ENCODE peak calls at places on chromosomes 2 and 18, in nine cellular contexts. One of them, this sample, is unnamed.

GRCh38 chr2:95024306-95024880 is 1.1 kb upstream of the MAL start:
- DNase-seq in GM12891: no peak
- DNase-seq in GM23248: no peak
- DNase-seq in iris pigment epithelial cell: no peak
- DNase-seq in choroid plexus epithelial cell: no peak
- DNase-seq in tibial nerve: no peak
- DNase-seq in smooth muscle cell of the brain vasculature: no peak
- DNase-seq in activated T-cell treated with anti-CD3 and anti-CD28 coated beads for 1 hour: no peak
- DNase-seq in DMS153: peak; percentile 32
- DNase-seq in this sample: no peak

GRCh38 chr2:100953406-100954043 is 48.6 kb upstream of the RPL31 start:
- DNase-seq in smooth muscle cell of the brain vasculature: no peak
- DNase-seq in GM12891: no peak
- DNase-seq in activated T-cell treated with anti-CD3 and anti-CD28 coated beads for 1 hour: no peak
- DNase-seq in DMS153: no peak
- DNase-seq in GM23248: no peak
- DNase-seq in tibial nerve: no peak
- DNase-seq in iris pigment epithelial cell: no peak
- DNase-seq in choroid plexus epithelial cell: no peak
- DNase-seq in this sample: no peak

GRCh38 chr2:18829976-18830375 is 240.6 kb upstream of the NT5C1B start:
- DNase-seq in choroid plexus epithelial cell: peak; percentile 19
- DNase-seq in activated T-cell treated with anti-CD3 and anti-CD28 coated beads for 1 hour: no peak
- DNase-seq in smooth muscle cell of the brain vasculature: no peak
- DNase-seq in iris pigment epithelial cell: peak; percentile 36
- DNase-seq in tibial nerve: no peak
- DNase-seq in GM23248: no peak
- DNase-seq in GM12891: no peak
- DNase-seq in DMS153: no peak
- DNase-seq in this sample: no peak

GRCh38 chr18:75169411-75169810 is 39.5 kb downstream of the PTGR3 start:
- DNase-seq in GM12891: no peak
- DNase-seq in iris pigment epithelial cell: no peak
- DNase-seq in activated T-cell treated with anti-CD3 and anti-CD28 coated beads for 1 hour: no peak
- DNase-seq in tibial nerve: no peak
- DNase-seq in smooth muscle cell of the brain vasculature: no peak
- DNase-seq in GM23248: no peak
- DNase-seq in DMS153: no peak
- DNase-seq in choroid plexus epithelial cell: no peak
- DNase-seq in this sample: no peak

GRCh38 chr2:47503481-47504070 is 100.6 kb downstream of the MSH2 start:
- DNase-seq in choroid plexus epithelial cell: no peak
- DNase-seq in tibial nerve: no peak
- DNase-seq in iris pigment epithelial cell: no peak
- DNase-seq in GM12891: no peak
- DNase-seq in activated T-cell treated with anti-CD3 and anti-CD28 coated beads for 1 hour: no peak
- DNase-seq in smooth muscle cell of the brain vasculature: no peak
- DNase-seq in DMS153: no peak
- DNase-seq in GM23248: no peak
- DNase-seq in this sample: no peak

GRCh38 chr18:55323051-55323994 is 264.7 kb downstream of the TCF4 start:
- DNase-seq in DMS153: no peak
- DNase-seq in activated T-cell treated with anti-CD3 and anti-CD28 coated beads for 1 hour: no peak
- DNase-seq in GM23248: peak; percentile 72
- DNase-seq in choroid plexus epithelial cell: peak; percentile 46
- DNase-seq in tibial nerve: no peak
- DNase-seq in iris pigment epithelial cell: peak; percentile 46
- DNase-seq in smooth muscle cell of the brain vasculature: no peak
- DNase-seq in GM12891: no peak
- DNase-seq in this sample: no peak

GRCh38 chr2:7766302-7766701 is 849.1 kb downstream of the RNF144A start:
- DNase-seq in GM23248: no peak
- DNase-seq in iris pigment epithelial cell: no peak
- DNase-seq in smooth muscle cell of the brain vasculature: no peak
- DNase-seq in activated T-cell treated with anti-CD3 and anti-CD28 coated beads for 1 hour: no peak
- DNase-seq in tibial nerve: no peak
- DNase-seq in DMS153: no peak
- DNase-seq in GM12891: no peak
- DNase-seq in choroid plexus epithelial cell: no peak
- DNase-seq in this sample: no peak

GRCh38 chr2:30421551-30422436 is 25.3 kb upstream of the LCLAT1 start:
- DNase-seq in tibial nerve: no peak
- DNase-seq in GM12891: no peak
- DNase-seq in smooth muscle cell of the brain vasculature: peak; percentile 67
- DNase-seq in activated T-cell treated with anti-CD3 and anti-CD28 coated beads for 1 hour: no peak
- DNase-seq in iris pigment epithelial cell: peak; percentile 39
- DNase-seq in DMS153: peak; percentile 54
- DNase-seq in GM23248: peak; percentile 94
- DNase-seq in choroid plexus epithelial cell: peak; percentile 88
- DNase-seq in this sample: no peak

GRCh38 chr2:211875488-211875887 is 663.1 kb downstream of the ERBB4 start:
- DNase-seq in activated T-cell treated with anti-CD3 and anti-CD28 coated beads for 1 hour: no peak
- DNase-seq in DMS153: no peak
- DNase-seq in GM23248: no peak
- DNase-seq in choroid plexus epithelial cell: peak; percentile 6
- DNase-seq in tibial nerve: no peak
- DNase-seq in smooth muscle cell of the brain vasculature: no peak
- DNase-seq in iris pigment epithelial cell: peak; percentile 35
- DNase-seq in GM12891: no peak
- DNase-seq in this sample: no peak

GRCh38 chr2:218398437-218399390 is 954 bp upstream of the CTDSP1 start:
- DNase-seq in GM23248: peak; percentile 91
- DNase-seq in tibial nerve: peak; percentile 79
- DNase-seq in GM12891: peak; percentile 61
- DNase-seq in activated T-cell treated with anti-CD3 and anti-CD28 coated beads for 1 hour: peak; percentile 55
- DNase-seq in choroid plexus epithelial cell: peak; percentile 57
- DNase-seq in smooth muscle cell of the brain vasculature: no peak
- DNase-seq in DMS153: peak; percentile 38
- DNase-seq in iris pigment epithelial cell: peak; percentile 62
- DNase-seq in this sample: peak; percentile 80

GRCh38 chr2:222055328-222055727 is 243.5 kb downstream of the PAX3 start:
- DNase-seq in DMS153: no peak
- DNase-seq in iris pigment epithelial cell: no peak
- DNase-seq in GM23248: no peak
- DNase-seq in GM12891: no peak
- DNase-seq in smooth muscle cell of the brain vasculature: no peak
- DNase-seq in activated T-cell treated with anti-CD3 and anti-CD28 coated beads for 1 hour: no peak
- DNase-seq in choroid plexus epithelial cell: no peak
- DNase-seq in tibial nerve: no peak
- DNase-seq in this sample: no peak

GRCh38 chr2:201419057-201419635 is 32.1 kb downstream of the TRAK2 start:
- DNase-seq in iris pigment epithelial cell: no peak
- DNase-seq in GM12891: no peak
- DNase-seq in choroid plexus epithelial cell: no peak
- DNase-seq in tibial nerve: no peak
- DNase-seq in DMS153: no peak
- DNase-seq in activated T-cell treated with anti-CD3 and anti-CD28 coated beads for 1 hour: no peak
- DNase-seq in smooth muscle cell of the brain vasculature: no peak
- DNase-seq in GM23248: peak; percentile 45
- DNase-seq in this sample: no peak

GRCh38 chr2:226031078-226031937 is 631.8 kb downstream of the NYAP2 start:
- DNase-seq in iris pigment epithelial cell: peak; percentile 78
- DNase-seq in GM23248: peak; percentile 73
- DNase-seq in DMS153: peak; percentile 15
- DNase-seq in smooth muscle cell of the brain vasculature: peak; percentile 51
- DNase-seq in GM12891: no peak
- DNase-seq in activated T-cell treated with anti-CD3 and anti-CD28 coated beads for 1 hour: no peak
- DNase-seq in choroid plexus epithelial cell: peak; percentile 83
- DNase-seq in tibial nerve: peak; percentile 14
- DNase-seq in this sample: peak; percentile 37

GRCh38 chr2:79630060-79630459 is 117.2 kb downstream of the CTNNA2 start:
- DNase-seq in activated T-cell treated with anti-CD3 and anti-CD28 coated beads for 1 hour: no peak
- DNase-seq in DMS153: no peak
- DNase-seq in tibial nerve: no peak
- DNase-seq in GM23248: peak; percentile 10
- DNase-seq in iris pigment epithelial cell: no peak
- DNase-seq in choroid plexus epithelial cell: no peak
- DNase-seq in GM12891: no peak
- DNase-seq in smooth muscle cell of the brain vasculature: no peak
- DNase-seq in this sample: no peak

GRCh38 chr18:58407263-58407648 is 221.6 kb downstream of the ALPK2 start:
- DNase-seq in iris pigment epithelial cell: no peak
- DNase-seq in GM12891: no peak
- DNase-seq in choroid plexus epithelial cell: no peak
- DNase-seq in activated T-cell treated with anti-CD3 and anti-CD28 coated beads for 1 hour: no peak
- DNase-seq in DMS153: no peak
- DNase-seq in tibial nerve: no peak
- DNase-seq in smooth muscle cell of the brain vasculature: no peak
- DNase-seq in GM23248: no peak
- DNase-seq in this sample: no peak

GRCh38 chr2:12675352-12675795 is 41.4 kb upstream of the TRIB2 start:
- DNase-seq in activated T-cell treated with anti-CD3 and anti-CD28 coated beads for 1 hour: no peak
- DNase-seq in tibial nerve: no peak
- DNase-seq in choroid plexus epithelial cell: peak; percentile 57
- DNase-seq in GM12891: no peak
- DNase-seq in GM23248: peak; percentile 61
- DNase-seq in DMS153: no peak
- DNase-seq in smooth muscle cell of the brain vasculature: no peak
- DNase-seq in iris pigment epithelial cell: peak; percentile 48
- DNase-seq in this sample: no peak

GRCh38 chr2:219309278-219309677 is at the start of gene PTPRN:
- DNase-seq in choroid plexus epithelial cell: peak; percentile 17
- DNase-seq in iris pigment epithelial cell: peak; percentile 27
- DNase-seq in GM23248: peak; percentile 58
- DNase-seq in DMS153: peak; percentile 72
- DNase-seq in GM12891: no peak
- DNase-seq in tibial nerve: no peak
- DNase-seq in activated T-cell treated with anti-CD3 and anti-CD28 coated beads for 1 hour: no peak
- DNase-seq in smooth muscle cell of the brain vasculature: no peak
- DNase-seq in this sample: no peak

GRCh38 chr2:8027387-8027786 is 654.5 kb upstream of the ID2 start:
- DNase-seq in tibial nerve: no peak
- DNase-seq in smooth muscle cell of the brain vasculature: no peak
- DNase-seq in DMS153: no peak
- DNase-seq in GM12891: no peak
- DNase-seq in GM23248: no peak
- DNase-seq in iris pigment epithelial cell: no peak
- DNase-seq in choroid plexus epithelial cell: no peak
- DNase-seq in activated T-cell treated with anti-CD3 and anti-CD28 coated beads for 1 hour: no peak
- DNase-seq in this sample: no peak

GRCh38 chr2:239793851-239794250 is 231.3 kb downstream of the NDUFA10 start:
- DNase-seq in choroid plexus epithelial cell: no peak
- DNase-seq in DMS153: no peak
- DNase-seq in GM12891: no peak
- DNase-seq in tibial nerve: no peak
- DNase-seq in iris pigment epithelial cell: no peak
- DNase-seq in GM23248: no peak
- DNase-seq in activated T-cell treated with anti-CD3 and anti-CD28 coated beads for 1 hour: no peak
- DNase-seq in smooth muscle cell of the brain vasculature: no peak
- DNase-seq in this sample: peak; percentile 27

GRCh38 chr2:203673933-203674332 is 32.5 kb upstream of the CD28 start:
- DNase-seq in smooth muscle cell of the brain vasculature: no peak
- DNase-seq in GM23248: peak; percentile 82
- DNase-seq in iris pigment epithelial cell: peak; percentile 63
- DNase-seq in DMS153: no peak
- DNase-seq in choroid plexus epithelial cell: peak; percentile 46
- DNase-seq in activated T-cell treated with anti-CD3 and anti-CD28 coated beads for 1 hour: no peak
- DNase-seq in tibial nerve: no peak
- DNase-seq in GM12891: peak; percentile 15
- DNase-seq in this sample: no peak

GRCh38 chr2:199955007-199955338 is 318 bp downstream of the TYW5 start:
- DNase-seq in smooth muscle cell of the brain vasculature: no peak
- DNase-seq in choroid plexus epithelial cell: peak; percentile 63
- DNase-seq in DMS153: no peak
- DNase-seq in GM23248: peak; percentile 67
- DNase-seq in activated T-cell treated with anti-CD3 and anti-CD28 coated beads for 1 hour: no peak
- DNase-seq in tibial nerve: no peak
- DNase-seq in iris pigment epithelial cell: no peak
- DNase-seq in GM12891: no peak
- DNase-seq in this sample: no peak

GRCh38 chr18:22912149-22912548 is 21.0 kb upstream of the RBBP8 start:
- DNase-seq in activated T-cell treated with anti-CD3 and anti-CD28 coated beads for 1 hour: no peak
- DNase-seq in GM12891: no peak
- DNase-seq in DMS153: no peak
- DNase-seq in tibial nerve: no peak
- DNase-seq in choroid plexus epithelial cell: no peak
- DNase-seq in smooth muscle cell of the brain vasculature: no peak
- DNase-seq in GM23248: no peak
- DNase-seq in iris pigment epithelial cell: no peak
- DNase-seq in this sample: no peak

GRCh38 chr2:74199275-74199701 is 873 bp downstream of the MTHFD2 start:
- DNase-seq in smooth muscle cell of the brain vasculature: no peak
- DNase-seq in activated T-cell treated with anti-CD3 and anti-CD28 coated beads for 1 hour: no peak
- DNase-seq in GM23248: no peak
- DNase-seq in choroid plexus epithelial cell: no peak
- DNase-seq in DMS153: no peak
- DNase-seq in GM12891: no peak
- DNase-seq in iris pigment epithelial cell: peak; percentile 63
- DNase-seq in tibial nerve: no peak
- DNase-seq in this sample: peak; percentile 59

GRCh38 chr2:620456-621302 is 56.5 kb downstream of the TMEM18 start:
- DNase-seq in DMS153: no peak
- DNase-seq in activated T-cell treated with anti-CD3 and anti-CD28 coated beads for 1 hour: no peak
- DNase-seq in choroid plexus epithelial cell: no peak
- DNase-seq in GM12891: no peak
- DNase-seq in GM23248: no peak
- DNase-seq in tibial nerve: no peak
- DNase-seq in smooth muscle cell of the brain vasculature: no peak
- DNase-seq in iris pigment epithelial cell: no peak
- DNase-seq in this sample: no peak

GRCh38 chr2:120034027-120034426 is 21.1 kb downstream of the EPB41L5 start:
- DNase-seq in smooth muscle cell of the brain vasculature: no peak
- DNase-seq in DMS153: no peak
- DNase-seq in activated T-cell treated with anti-CD3 and anti-CD28 coated beads for 1 hour: no peak
- DNase-seq in iris pigment epithelial cell: no peak
- DNase-seq in tibial nerve: no peak
- DNase-seq in choroid plexus epithelial cell: no peak
- DNase-seq in GM23248: no peak
- DNase-seq in GM12891: no peak
- DNase-seq in this sample: no peak

GRCh38 chr18:44668280-44668975 is 12.3 kb upstream of the SETBP1 start:
- DNase-seq in iris pigment epithelial cell: no peak
- DNase-seq in tibial nerve: no peak
- DNase-seq in DMS153: no peak
- DNase-seq in smooth muscle cell of the brain vasculature: no peak
- DNase-seq in activated T-cell treated with anti-CD3 and anti-CD28 coated beads for 1 hour: no peak
- DNase-seq in GM23248: peak; percentile 26
- DNase-seq in choroid plexus epithelial cell: no peak
- DNase-seq in GM12891: no peak
- DNase-seq in this sample: no peak

GRCh38 chr2:179636995-179637394 is 224.4 kb downstream of the ZNF385B start:
- DNase-seq in DMS153: no peak
- DNase-seq in tibial nerve: no peak
- DNase-seq in iris pigment epithelial cell: no peak
- DNase-seq in smooth muscle cell of the brain vasculature: no peak
- DNase-seq in GM12891: no peak
- DNase-seq in GM23248: peak; percentile 7
- DNase-seq in choroid plexus epithelial cell: no peak
- DNase-seq in activated T-cell treated with anti-CD3 and anti-CD28 coated beads for 1 hour: no peak
- DNase-seq in this sample: no peak

GRCh38 chr2:106184394-106184793 is 9.7 kb downstream of the UXS1 start:
- DNase-seq in smooth muscle cell of the brain vasculature: no peak
- DNase-seq in GM12891: no peak
- DNase-seq in tibial nerve: no peak
- DNase-seq in choroid plexus epithelial cell: peak; percentile 28
- DNase-seq in iris pigment epithelial cell: no peak
- DNase-seq in GM23248: no peak
- DNase-seq in DMS153: no peak
- DNase-seq in activated T-cell treated with anti-CD3 and anti-CD28 coated beads for 1 hour: no peak
- DNase-seq in this sample: no peak

GRCh38 chr2:229660951-229661350 is 53.4 kb downstream of the DNER start:
- DNase-seq in iris pigment epithelial cell: peak; percentile 20
- DNase-seq in smooth muscle cell of the brain vasculature: no peak
- DNase-seq in activated T-cell treated with anti-CD3 and anti-CD28 coated beads for 1 hour: no peak
- DNase-seq in tibial nerve: no peak
- DNase-seq in GM23248: peak; percentile 6
- DNase-seq in choroid plexus epithelial cell: peak; percentile 42
- DNase-seq in DMS153: no peak
- DNase-seq in GM12891: no peak
- DNase-seq in this sample: no peak

GRCh38 chr18:54948350-54948837 is 10.9 kb downstream of the CCDC68 start:
- DNase-seq in choroid plexus epithelial cell: no peak
- DNase-seq in tibial nerve: no peak
- DNase-seq in iris pigment epithelial cell: no peak
- DNase-seq in DMS153: peak; percentile 49
- DNase-seq in GM12891: no peak
- DNase-seq in activated T-cell treated with anti-CD3 and anti-CD28 coated beads for 1 hour: no peak
- DNase-seq in GM23248: no peak
- DNase-seq in smooth muscle cell of the brain vasculature: no peak
- DNase-seq in this sample: no peak